ENCODE peak calls at places on chromosomes 1 and 21, in four cellular contexts. W is T-cell; X is stimulated activated CD4-positive, alpha-beta T cell treated with anti-CD3 and anti-CD28 coated beads, Interleukin-4, amount 100 ng/mL, for 1 hour; V is astrocyte of the spinal cord. A is an unnamed sample.
A peak's percentile ranks its signal among the peaks of the same experiment; 100 is the strongest.

GRCh38 chr1:29264773-29265389 is 28.6 kb downstream of the PTPRU start:
- DNase-seq in W (no peak), X (no peak), V (peak; percentile 42), A (no peak)

GRCh38 chr1:226640288-226640687 is 91.7 kb downstream of the STUM start:
- DNase-seq in W (no peak), X (no peak), V (no peak), A (no peak)

GRCh38 chr1:8230284-8230605 is 87.7 kb upstream of the SLC45A1 start:
- DNase-seq in W (no peak), X (no peak), V (no peak), A (no peak)

GRCh38 chr1:62131093-62131725 is 63.4 kb upstream of the L1TD1 start:
- DNase-seq in W (peak; percentile 3), X (no peak), V (peak; percentile 81), A (peak; percentile 77)

GRCh38 chr1:91819038-91819788 is 66.7 kb downstream of the TGFBR3 start:
- DNase-seq in W (no peak), X (no peak), V (no peak), A (no peak)

GRCh38 chr1:110383311-110383990 is 7.4 kb downstream of the SLC16A4 start:
- DNase-seq in W (no peak), X (no peak), V (no peak), A (no peak)

GRCh38 chr1:18529714-18530113 is 49.0 kb downstream of the KLHDC7A start:
- DNase-seq in W (no peak), X (no peak), V (no peak), A (no peak)

GRCh38 chr21:34613679-34614442 is 1.1 kb downstream of the RCAN1 start:
- DNase-seq in W (no peak), X (peak; percentile 14), V (no peak), A (no peak)

A was measured in H7.